ENCODE peak calls at places on chromosomes 11 and 22, in eight cellular contexts. R is heart right ventricle, P is upper lobe of right lung, V is cardiac muscle cell, E is prostate gland, B is psoas muscle, O is small intestine, X is mesenchymal stem cell. T is an unnamed sample.
A peak's percentile ranks its signal among the peaks of the same experiment; 100 is the strongest.

GRCh38 chr11:94849836-94850235 is 81.7 kb downstream of the AMOTL1 start:
- DNase-seq in R (no peak), P (no peak), V (no peak), E (no peak), B (no peak), O (no peak), X (no peak), T (no peak)

GRCh38 chr11:46129133-46129532 is 7.9 kb upstream of the PHF21A start:
- DNase-seq in R (no peak), P (no peak), V (no peak), E (no peak), B (no peak), O (no peak), X (no peak), T (no peak)

GRCh38 chr11:78202733-78203167 is 14.0 kb downstream of the USP35 start:
- DNase-seq in R (no peak), P (no peak), V (no peak), E (no peak), B (no peak), O (peak; percentile 70), X (no peak), T (peak; percentile 68)

GRCh38 chr11:32785262-32785661 is 9.2 kb downstream of the CCDC73 start:
- DNase-seq in R (no peak), P (no peak), V (no peak), E (no peak), B (no peak), O (no peak), X (no peak), T (no peak)

GRCh38 chr11:32113637-32114203 is 22.8 kb downstream of the RCN1 start:
- DNase-seq in R (no peak), P (no peak), V (no peak), E (no peak), B (no peak), O (no peak), X (no peak), T (no peak)

GRCh38 chr11:13183826-13184196 is 93.8 kb upstream of the BMAL1 start:
- DNase-seq in R (no peak), P (no peak), V (no peak), E (no peak), B (no peak), O (no peak), X (no peak), T (no peak)

GRCh38 chr11:134478176-134478575 is 66.1 kb upstream of the B3GAT1 start:
- DNase-seq in R (no peak), P (peak; percentile 43), V (no peak), E (no peak), B (no peak), O (no peak), X (no peak), T (no peak)

GRCh38 chr11:5196067-5196466 is 4.4 kb downstream of the OR51V1 start:
- DNase-seq in R (no peak), P (no peak), V (no peak), E (no peak), B (no peak), O (no peak), X (no peak), T (no peak)

GRCh38 chr22:42268852-42269406 is 1.5 kb downstream of the TCF20 start:
- DNase-seq in R (no peak), P (no peak), V (no peak), E (no peak), B (no peak), O (no peak), X (no peak), T (peak; percentile 56)

GRCh38 chr11:12008790-12009616 is 577 bp upstream of the DKK3 start:
- DNase-seq in R (peak; percentile 68), P (peak; percentile 69), V (peak; percentile 89), E (no peak), B (peak; percentile 34), O (no peak), X (peak; percentile 74), T (peak; percentile 92)

GRCh38 chr11:115391598-115391997 is 112.6 kb downstream of the CADM1 start:
- DNase-seq in R (no peak), P (no peak), V (peak; percentile 70), E (no peak), B (no peak), O (no peak), X (no peak), T (no peak)

GRCh38 chr11:127651175-127651887 is 650.8 kb upstream of the KIRREL3 start:
- DNase-seq in R (no peak), P (no peak), V (no peak), E (no peak), B (no peak), O (no peak), X (peak; percentile 69), T (no peak)

DNA sequence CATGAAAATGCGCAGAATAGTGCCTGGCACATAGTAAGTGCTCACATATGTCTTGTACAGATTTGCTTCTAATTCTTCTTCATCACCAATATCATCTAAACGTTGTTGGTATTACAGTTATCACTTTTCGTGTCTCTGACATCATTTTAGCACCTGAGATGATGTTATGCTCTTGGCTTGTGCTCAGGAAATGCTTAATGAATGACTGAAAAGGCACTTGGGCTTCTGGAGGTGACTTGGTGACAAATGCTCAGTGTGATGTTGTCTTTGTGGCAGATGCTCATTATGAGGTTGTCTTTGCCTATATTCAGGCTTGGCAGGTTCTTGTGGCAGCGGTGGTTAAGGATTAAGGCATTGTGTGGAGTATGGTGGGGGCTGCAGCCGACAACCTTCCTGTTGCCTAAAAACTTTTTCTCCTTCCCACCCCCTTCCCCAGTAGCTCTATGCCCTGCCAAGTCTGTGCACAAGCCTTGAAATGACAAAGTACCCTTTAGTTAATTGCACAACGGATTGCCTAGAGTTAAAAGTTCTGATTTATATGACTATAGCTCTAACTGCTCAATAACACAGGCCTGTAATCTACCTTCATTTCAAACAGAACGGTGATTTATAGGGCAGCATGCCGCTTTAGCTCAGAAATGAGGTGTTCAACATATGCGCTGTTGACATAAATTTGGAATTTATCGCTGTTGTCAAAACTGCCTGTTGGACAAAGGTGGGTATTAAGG is 82.5 kb downstream of the ZBTB16 start:
- DNase-seq in R (no peak), P (no peak), V (no peak), E (no peak), B (no peak), O (no peak), X (no peak), T (no peak)
- H3K4me1 ChIP-seq in R (peaks cover 75% of the 10 kb centered on the region), P (peaks cover 84% of the 10 kb centered on the region), V (no peaks in the 10 kb centered on the region), E (peaks cover 25% of the 10 kb centered on the region), B (peaks cover 96% of the 10 kb centered on the region), O (no peaks in the 10 kb centered on the region), X (no peaks in the 10 kb centered on the region), T (no peaks in the 10 kb centered on the region)

GRCh38 chr11:111911563-111912401 is at the start of gene CRYAB:
- DNase-seq in R (peak; percentile 85), P (peak; percentile 78), V (peak; percentile 66), E (peak; percentile 96), B (peak; percentile 93), O (peak; percentile 35), X (peak; percentile 84), T (peak; percentile 84)
- H3K4me1 ChIP-seq in R (peaks cover 6% of the 10 kb centered on the region), P (no peaks in the 10 kb centered on the region), V (peaks cover 41% of the 10 kb centered on the region), E (peaks cover 15% of the 10 kb centered on the region), B (peaks cover 17% of the 10 kb centered on the region), O (no peaks in the 10 kb centered on the region), X (peaks cover 10% of the 10 kb centered on the region), T (peaks cover 46% of the 10 kb centered on the region)

DNA sequence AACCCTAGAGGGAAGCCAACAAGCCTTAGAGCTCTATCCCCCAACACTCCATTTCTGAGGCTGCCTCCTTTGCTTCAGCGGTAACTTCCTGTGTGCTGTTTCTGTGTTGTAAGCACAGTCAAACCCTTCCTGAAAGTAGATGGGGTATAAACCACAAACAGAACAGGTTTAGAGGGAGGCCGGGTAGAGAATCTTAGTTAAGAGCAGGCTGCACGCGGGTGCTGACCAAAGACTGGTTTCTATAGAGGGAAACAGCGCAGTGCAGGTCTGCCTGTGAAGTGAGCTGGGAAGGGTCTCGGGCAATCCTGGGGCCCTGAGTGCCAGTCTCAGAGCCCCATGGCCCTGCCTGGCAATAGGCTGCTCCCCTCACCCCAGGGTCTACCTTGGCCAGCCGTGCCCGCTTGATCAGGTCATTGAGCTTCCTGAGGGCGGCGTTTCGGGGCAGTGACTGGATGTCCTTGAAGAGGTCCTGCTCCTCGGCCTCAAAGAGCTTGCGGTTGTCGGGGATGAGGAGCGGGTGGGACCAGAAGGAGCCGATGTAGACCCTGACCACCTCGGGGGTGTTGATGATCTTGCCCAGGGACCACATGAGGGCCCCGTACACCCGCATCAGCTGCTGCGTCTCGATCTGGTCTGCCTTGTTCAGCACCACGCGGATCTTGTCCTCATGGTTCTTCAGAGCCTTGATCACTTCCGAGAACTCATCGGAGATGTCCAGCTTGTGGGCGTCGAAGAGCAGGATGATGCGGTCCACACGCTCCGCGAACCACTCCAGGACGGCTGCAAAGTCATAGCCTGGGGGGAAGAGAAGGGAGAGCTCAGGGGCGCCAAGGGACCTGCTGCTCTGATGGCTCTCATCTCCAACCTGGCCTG is 15.3 kb upstream of the CDC42BPG start:
- DNase-seq in R (no peak), P (no peak), V (no peak), E (no peak), B (no peak), O (peak; percentile 57), X (no peak), T (no peak)
- H3K4me1 ChIP-seq in R (peaks cover 82% of the 10 kb centered on the region), P (peaks cover 95% of the 10 kb centered on the region), V (peaks cover 21% of the 10 kb centered on the region), E (peaks cover 7% of the 10 kb centered on the region), B (peaks cover 92% of the 10 kb centered on the region), O (peaks cover 20% of the 10 kb centered on the region), X (peaks cover 64% of the 10 kb centered on the region), T (peaks cover 49% of the 10 kb centered on the region)

GRCh38 chr11:75523189-75523588 is 2.6 kb downstream of the GDPD5 start:
- DNase-seq in R (no peak), P (no peak), V (no peak), E (no peak), B (no peak), O (no peak), X (no peak), T (peak; percentile 58)

GRCh38 chr11:75525433-75526191 is at the start of gene GDPD5:
- DNase-seq in R (peak; percentile 83), P (peak; percentile 92), V (peak; percentile 93), E (peak; percentile 78), B (peak; percentile 79), O (peak; percentile 76), X (peak; percentile 72), T (peak; percentile 100)

GRCh38 chr11:75526192-75526541 is 426 bp upstream of the GDPD5 start:
- DNase-seq in R (no peak), P (no peak), V (no peak), E (no peak), B (no peak), O (no peak), X (no peak), T (no peak)

GRCh38 chr11:75523811-75524401 is 1.8 kb downstream of the GDPD5 start:
- DNase-seq in R (no peak), P (no peak), V (no peak), E (no peak), B (no peak), O (no peak), X (no peak), T (peak; percentile 90)

DNA sequence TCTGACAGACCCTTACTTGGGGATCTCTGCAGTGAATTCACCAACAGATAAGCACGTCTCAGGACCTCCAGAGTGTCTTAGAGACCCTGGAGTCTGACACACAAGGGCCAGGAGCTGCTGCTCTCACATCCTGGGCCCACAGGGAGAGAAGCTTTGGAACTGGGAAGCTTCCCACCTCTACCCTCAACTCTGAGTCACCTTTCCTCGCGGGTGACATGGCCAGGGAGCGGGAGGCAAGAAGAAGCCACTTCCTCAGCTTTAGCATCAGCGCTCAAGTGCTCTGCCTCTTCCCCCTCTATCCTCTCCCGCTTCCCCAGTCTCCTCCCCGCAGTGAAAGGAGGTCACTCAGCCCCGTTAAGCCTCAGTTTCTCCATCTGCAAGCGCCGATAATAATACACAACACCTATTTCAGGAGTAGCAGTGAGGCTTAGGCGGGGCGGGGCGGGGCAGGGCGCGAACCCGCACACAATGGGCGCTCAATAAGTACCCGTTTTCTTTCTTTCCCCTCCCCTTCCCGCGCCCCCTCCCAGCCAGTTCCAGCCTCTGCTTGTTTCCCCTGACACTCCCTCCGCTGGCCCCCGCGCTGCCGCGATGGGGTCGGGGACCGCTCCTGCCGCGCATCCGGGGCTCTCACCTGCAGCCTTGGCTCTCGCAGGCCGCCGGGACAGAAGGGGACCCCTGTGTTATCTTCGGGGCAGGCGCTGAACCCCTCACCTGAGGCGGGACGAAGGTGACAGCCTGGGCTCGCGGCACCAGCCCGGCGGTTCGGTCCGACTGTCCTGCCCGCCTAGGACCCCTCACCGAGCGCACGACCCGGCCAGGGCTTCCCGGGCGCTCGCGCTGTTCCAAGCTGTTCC is 937 bp downstream of the GDPD5 start:
- DNase-seq in R (peak; percentile 33), P (no peak), V (peak; percentile 21), E (no peak), B (no peak), O (no peak), X (no peak), T (peak; percentile 96)
- H3K4me1 ChIP-seq in R (peaks cover 12% of the 10 kb centered on the region), P (peaks cover 17% of the 10 kb centered on the region), V (peaks cover 10% of the 10 kb centered on the region), E (peaks cover 2% of the 10 kb centered on the region), B (peaks cover 39% of the 10 kb centered on the region), O (no peaks in the 10 kb centered on the region), X (peaks cover 16% of the 10 kb centered on the region), T (peaks cover 20% of the 10 kb centered on the region)